ENCODE peak calls at places on chromosomes 11 and 22, in six cellular contexts. R is foreskin fibroblast, X is Calu3, Q is glutamatergic neuron, P is spleen, S is NCI-H1694. A is an unnamed sample.

GRCh38 chr11:73331138-73331916 is 23.3 kb downstream of the ARHGEF17 start:
- DNase-seq in S (no peak), X (no peak), R (no peak), Q (peak; percentile 52), P (no peak), A (peak; percentile 97)

GRCh38 chr22:40654522-40655167 is 18.1 kb upstream of the MRTFA start:
- DNase-seq in X (peak; percentile 23), P (no peak), Q (peak; percentile 52), R (peak; percentile 71), S (peak; percentile 92), A (peak; percentile 48)

GRCh38 chr11:103532133-103532788 is 423.0 kb downstream of the DYNC2H1 start:
- DNase-seq in Q (no peak), S (no peak), P (no peak), R (peak; percentile 69), X (no peak), A (no peak)

GRCh38 chr11:14422052-14422813 is 63.2 kb upstream of the RRAS2 start:
- DNase-seq in Q (peak; percentile 89), P (peak; percentile 81), S (peak; percentile 91), X (peak; percentile 62), R (peak; percentile 100), A (peak; percentile 54)

GRCh38 chr11:72141066-72141465 is 5.5 kb downstream of the FOLR3 start:
- DNase-seq in X (no peak), R (peak; percentile 90), Q (no peak), S (no peak), P (no peak), A (no peak)

GRCh38 chr22:38257650-38258246 is 15.1 kb downstream of the TMEM184B start:
- DNase-seq in P (no peak), Q (no peak), R (no peak), S (no peak), X (no peak), A (no peak)

GRCh38 chr22:49299821-49300231 is 527.8 kb downstream of the BRD1 start:
- DNase-seq in X (no peak), S (no peak), R (no peak), Q (no peak), P (peak; percentile 39), A (no peak)

GRCh38 chr11:70430671-70431574 is 32.6 kb downstream of the CTTN start:
- DNase-seq in S (no peak), P (no peak), R (no peak), Q (no peak), X (no peak), A (no peak)

GRCh38 chr11:70872950-70873735 is 379.2 kb downstream of the SHANK2 start:
- DNase-seq in Q (no peak), S (no peak), P (no peak), X (no peak), R (no peak), A (no peak)

GRCh38 chr11:75033916-75034315 is 45.2 kb downstream of the NEU3 start:
- DNase-seq in S (no peak), R (no peak), X (no peak), Q (no peak), P (no peak), A (no peak)

GRCh38 chr22:19962909-19963806 is 21.5 kb upstream of the TXNRD2 start:
- DNase-seq in Q (no peak), X (peak; percentile 97), R (peak; percentile 83), S (no peak), P (peak; percentile 70), A (peak; percentile 97)

A was measured in Caco-2.